ENCODE peak calls at places on chromosome 2, in seven cellular contexts. E is GM20000, K is astrocyte of the spinal cord, W is heart left ventricle, Q is GM13976, O is cardiac fibroblast, Y is astrocyte of the cerebellum. H is an unnamed sample.

GRCh38 chr2:120854014-120854620 is 118.4 kb downstream of the GLI2 start:
- DNase-seq in E (no peak), K (no peak), W (peak), Q (no peak), O (no peak), Y (no peak), H (no peak)

GRCh38 chr2:173184031-173185004 is 108.7 kb downstream of the MAP3K20 start:
- DNase-seq in E (no peak), K (peak), W (no peak), Q (no peak), O (peak), Y (peak), H (no peak)

GRCh38 chr2:55771612-55772011 is 78.0 kb upstream of the PNPT1 start:
- DNase-seq in E (no peak), K (peak), W (no peak), Q (no peak), O (peak), Y (peak), H (no peak)

GRCh38 chr2:96694816-96695455 is 44.9 kb downstream of the LMAN2L start:
- DNase-seq in E (no peak), K (no peak), W (no peak), Q (no peak), O (no peak), Y (no peak), H (no peak)

GRCh38 chr2:227395556-227395955 is 7.8 kb upstream of the SCYGR1 start:
- DNase-seq in E (no peak), K (no peak), W (no peak), Q (no peak), O (no peak), Y (no peak), H (no peak)

GRCh38 chr2:106098081-106098480 is 96.0 kb downstream of the UXS1 start:
- DNase-seq in E (no peak), K (no peak), W (no peak), Q (no peak), O (peak), Y (no peak), H (no peak)

GRCh38 chr2:68637047-68637446 is 6.3 kb upstream of the PROKR1 start:
- DNase-seq in E (no peak), K (no peak), W (no peak), Q (no peak), O (no peak), Y (no peak), H (no peak)

GRCh38 chr2:63740943-63741342 is 100.8 kb upstream of the UGP2 start:
- DNase-seq in E (no peak), K (no peak), W (no peak), Q (no peak), O (peak), Y (no peak), H (no peak)

GRCh38 chr2:219798430-219798829 is 171.0 kb downstream of the SLC4A3 start:
- DNase-seq in E (no peak), K (no peak), W (no peak), Q (no peak), O (no peak), Y (no peak), H (no peak)

GRCh38 chr2:202038471-202039277 is 5.0 kb downstream of the FZD7 start:
- DNase-seq in E (no peak), K (peak), W (no peak), Q (no peak), O (no peak), Y (no peak), H (no peak)

GRCh38 chr2:235715601-235716000 is 221.8 kb downstream of the AGAP1 start:
- DNase-seq in E (no peak), K (no peak), W (no peak), Q (no peak), O (no peak), Y (no peak), H (no peak)

GRCh38 chr2:98487806-98488189 is 43.1 kb downstream of the INPP4A start:
- DNase-seq in E (peak), K (peak), W (no peak), Q (no peak), O (peak), Y (no peak), H (no peak)

GRCh38 chr2:136068828-136069227 is 49.1 kb downstream of the CXCR4 start:
- DNase-seq in E (no peak), K (no peak), W (no peak), Q (no peak), O (no peak), Y (no peak), H (no peak)

GRCh38 chr2:67806816-67807215 is 256.0 kb downstream of the C1D start:
- DNase-seq in E (no peak), K (no peak), W (no peak), Q (no peak), O (no peak), Y (no peak), H (no peak)

GRCh38 chr2:240398711-240399267 is 36.7 kb upstream of the GPC1 start:
- DNase-seq in E (no peak), K (no peak), W (no peak), Q (no peak), O (no peak), Y (no peak), H (peak)

GRCh38 chr2:182885771-182886170 is 19.3 kb upstream of the FRZB start:
- DNase-seq in E (no peak), K (no peak), W (no peak), Q (no peak), O (no peak), Y (no peak), H (no peak)

GRCh38 chr2:231312066-231312465 is 83.4 kb upstream of the B3GNT7 start:
- DNase-seq in E (no peak), K (no peak), W (no peak), Q (no peak), O (no peak), Y (no peak), H (no peak)

GRCh38 chr2:174971868-174972781 is 33.1 kb downstream of the CHN1 start:
- DNase-seq in E (no peak), K (peak), W (no peak), Q (no peak), O (peak), Y (peak), H (no peak)

GRCh38 chr2:166411473-166412230 is 35.9 kb upstream of the SCN9A start:
- DNase-seq in E (no peak), K (no peak), W (no peak), Q (no peak), O (peak), Y (peak), H (no peak)

GRCh38 chr2:68901199-68901515 is 30.0 kb upstream of the BMP10 start:
- DNase-seq in E (no peak), K (no peak), W (no peak), Q (no peak), O (peak), Y (peak), H (no peak)

GRCh38 chr2:102045697-102046096 is 53.9 kb downstream of the IL1R2 start:
- DNase-seq in E (no peak), K (no peak), W (no peak), Q (no peak), O (no peak), Y (no peak), H (no peak)

GRCh38 chr2:12501469-12502147 is 215.1 kb upstream of the TRIB2 start:
- DNase-seq in E (peak), K (no peak), W (peak), Q (peak), O (peak), Y (no peak), H (peak)

GRCh38 chr2:172909454-172909853 is 166.2 kb upstream of the MAP3K20 start:
- DNase-seq in E (peak), K (no peak), W (no peak), Q (peak), O (no peak), Y (no peak), H (no peak)

GRCh38 chr2:119482481-119483394 is 41.5 kb downstream of the SCTR start:
- DNase-seq in E (no peak), K (no peak), W (no peak), Q (no peak), O (peak), Y (no peak), H (no peak)

GRCh38 chr2:98937906-98938305 is 1.9 kb upstream of the CRACDL start:
- DNase-seq in E (no peak), K (no peak), W (no peak), Q (no peak), O (no peak), Y (no peak), H (no peak)

GRCh38 chr2:110720547-110720946 is 11.8 kb upstream of the ACOXL start:
- DNase-seq in E (no peak), K (no peak), W (no peak), Q (no peak), O (no peak), Y (no peak), H (no peak)

GRCh38 chr2:110101280-110101844 is 14.3 kb downstream of the MALL start:
- DNase-seq in E (no peak), K (peak), W (peak), Q (no peak), O (peak), Y (peak), H (no peak)

GRCh38 chr2:144553379-144553778 is 33.5 kb upstream of the ZEB2 start:
- DNase-seq in E (no peak), K (peak), W (no peak), Q (no peak), O (peak), Y (peak), H (no peak)

GRCh38 chr2:237473474-237474453 is 13.3 kb upstream of the MLPH start:
- DNase-seq in E (no peak), K (peak), W (no peak), Q (no peak), O (peak), Y (peak), H (no peak)

GRCh38 chr2:120367649-120368048 is 21.7 kb downstream of the INHBB start:
- DNase-seq in E (no peak), K (no peak), W (no peak), Q (no peak), O (no peak), Y (no peak), H (no peak)

GRCh38 chr2:145715601-145716000 is 1195.7 kb upstream of the ZEB2 start:
- DNase-seq in E (no peak), K (no peak), W (no peak), Q (no peak), O (no peak), Y (no peak), H (no peak)

DNA sequence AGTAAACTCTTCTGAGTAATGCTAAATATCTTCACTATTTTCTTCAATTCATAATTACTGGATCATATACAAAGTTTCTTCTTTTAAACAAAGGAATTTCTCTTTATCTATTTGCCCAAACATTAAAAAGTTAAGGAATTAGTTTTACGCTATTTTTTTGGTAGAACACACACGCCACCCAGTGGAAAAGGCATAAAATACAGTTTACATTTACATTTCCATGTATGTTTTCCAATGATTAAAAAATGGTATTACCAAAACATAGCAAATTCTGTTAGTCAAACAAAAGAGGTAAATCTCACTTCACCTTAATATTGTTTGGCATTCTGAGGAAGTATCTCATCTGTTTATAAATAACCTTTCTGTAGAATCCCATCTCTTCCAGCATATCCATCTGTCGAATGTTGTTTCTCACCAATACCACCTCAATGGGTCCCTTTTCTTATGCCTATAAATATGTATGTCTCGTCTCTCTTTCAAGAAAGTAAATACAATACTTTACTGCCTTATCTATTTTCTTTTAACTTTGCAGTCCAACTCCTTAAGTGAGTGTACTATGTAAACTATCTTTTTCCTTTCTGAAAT is 7.2 kb downstream of the BOLL start:
- DNase-seq in E (peak), K (peak), W (no peak), Q (no peak), O (peak), Y (peak), H (no peak)
- TF ChIP-seq CTCF in E (peak), K (peak), W (peak), Q (peak), O (peak), Y (peak), H (peak)

GRCh38 chr2:54660752-54661151 is 62.7 kb upstream of the EML6 start:
- DNase-seq in E (no peak), K (no peak), W (no peak), Q (no peak), O (no peak), Y (no peak), H (no peak)
- TF ChIP-seq CTCF in E (no peak), K (no peak), W (no peak), Q (no peak), O (no peak), Y (no peak), H (no peak)

GRCh38 chr2:233350708-233351107 is 3.6 kb upstream of the DGKD start:
- DNase-seq in E (no peak), K (peak), W (no peak), Q (no peak), O (peak), Y (peak), H (no peak)
- TF ChIP-seq CTCF in E (no peak), K (no peak), W (no peak), Q (no peak), O (peak), Y (peak), H (no peak)

GRCh38 chr2:46029332-46029811 is 267.8 kb upstream of the EPAS1 start:
- DNase-seq in E (no peak), K (peak), W (no peak), Q (no peak), O (peak), Y (peak), H (no peak)
- TF ChIP-seq CTCF in E (no peak), K (peak), W (peak), Q (peak), O (peak), Y (peak), H (no peak)

GRCh38 chr2:126244937-126245336 is 411.0 kb upstream of the GYPC start:
- DNase-seq in E (peak), K (no peak), W (no peak), Q (peak), O (peak), Y (no peak), H (no peak)
- TF ChIP-seq CTCF in E (peak), K (peak), W (peak), Q (peak), O (no peak), Y (no peak), H (no peak)

DNA sequence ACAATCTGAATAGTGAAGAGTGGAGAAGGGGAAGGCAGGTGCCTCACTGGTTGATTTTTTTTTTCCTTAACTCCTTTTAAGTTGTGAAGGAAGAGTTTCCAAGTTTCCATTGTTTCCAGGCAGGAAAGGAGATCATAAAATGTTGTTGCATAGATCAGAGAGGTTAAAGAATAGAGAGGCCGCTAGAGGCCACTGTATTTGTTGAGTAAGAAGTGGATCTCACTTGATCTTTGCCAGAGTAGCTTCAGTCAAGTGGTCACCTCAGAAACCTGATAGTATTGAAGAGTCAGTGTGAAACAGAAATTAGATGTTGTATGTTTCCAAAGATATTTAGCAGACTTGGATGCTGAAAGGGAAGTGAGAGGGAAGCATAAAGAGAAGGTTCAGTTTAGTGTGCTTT is 17.6 kb downstream of the CTNNA2 start:
- DNase-seq in E (no peak), K (peak), W (no peak), Q (no peak), O (no peak), Y (no peak), H (no peak)
- TF ChIP-seq CTCF in E (no peak), K (no peak), W (no peak), Q (no peak), O (no peak), Y (peak), H (no peak)

GRCh38 chr2:158912765-158913164 is 55.7 kb upstream of the TANC1 start:
- DNase-seq in E (no peak), K (no peak), W (no peak), Q (no peak), O (no peak), Y (no peak), H (no peak)
- TF ChIP-seq CTCF in E (no peak), K (no peak), W (no peak), Q (no peak), O (no peak), Y (no peak), H (no peak)

GRCh38 chr2:132877923-132878322 is 207.9 kb upstream of the LYPD1 start:
- DNase-seq in E (no peak), K (no peak), W (no peak), Q (no peak), O (no peak), Y (no peak), H (no peak)
- TF ChIP-seq CTCF in E (no peak), K (no peak), W (no peak), Q (no peak), O (no peak), Y (no peak), H (no peak)

DNA sequence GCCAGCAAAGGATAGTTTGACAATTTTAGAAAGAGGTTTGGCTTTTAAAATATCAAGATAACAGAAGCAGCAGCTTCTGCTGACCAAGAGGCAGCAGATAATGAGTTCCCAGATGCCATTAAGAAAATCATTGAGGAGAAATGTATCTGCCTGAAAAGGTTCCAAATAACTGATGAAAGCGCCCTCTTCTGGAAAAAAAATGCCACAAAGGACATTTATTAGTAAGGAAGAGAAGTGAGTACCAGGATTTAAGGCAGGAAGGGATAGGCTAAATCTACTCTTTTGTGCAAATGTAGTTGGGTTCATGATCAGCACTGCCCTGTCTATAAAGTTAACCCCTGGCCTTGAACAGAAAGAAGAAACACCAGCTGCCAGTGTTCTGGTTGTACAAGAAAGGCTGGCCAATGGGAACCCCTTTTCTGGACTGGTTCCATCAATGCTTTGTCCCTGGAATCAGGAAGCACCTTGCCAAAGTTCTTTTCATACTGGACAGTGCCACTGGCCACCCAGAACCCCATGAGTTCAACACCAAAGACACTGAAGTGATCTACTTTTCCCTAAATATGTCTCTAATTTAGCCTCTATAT is 40.6 kb downstream of the DHX57 start:
- DNase-seq in E (no peak), K (peak), W (no peak), Q (no peak), O (peak), Y (no peak), H (no peak)
- TF ChIP-seq CTCF in E (peak), K (peak), W (peak), Q (no peak), O (peak), Y (peak), H (no peak)

DNA sequence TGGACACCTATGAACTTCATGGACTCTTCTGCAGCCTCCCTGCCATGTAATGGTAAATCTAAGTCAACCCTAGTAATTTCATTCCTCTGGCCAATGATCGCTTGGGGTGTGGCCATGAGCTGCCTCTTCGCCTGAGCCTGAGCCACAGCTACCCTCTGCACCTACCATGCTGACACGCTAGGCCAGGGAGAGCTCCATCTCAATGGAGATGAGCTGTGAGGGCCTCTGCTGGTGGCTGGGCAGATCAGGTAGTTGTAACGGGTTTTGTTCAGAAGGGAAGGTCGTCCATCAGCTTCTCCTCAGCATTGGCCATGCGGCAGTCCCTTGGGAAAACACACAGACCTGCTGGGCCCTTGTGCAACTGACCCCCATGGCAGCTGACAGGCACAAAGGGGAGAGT is 24.4 kb downstream of the MPHOSPH10 start:
- DNase-seq in E (peak), K (no peak), W (no peak), Q (peak), O (no peak), Y (no peak), H (no peak)
- TF ChIP-seq CTCF in E (peak), K (peak), W (no peak), Q (peak), O (no peak), Y (no peak), H (no peak)

H was measured in natural killer cell.